ENCODE peak calls at places on chromosomes 6 and 20, in ten cellular contexts. K is heart right ventricle; B is A549; X is psoas muscle; T is neuronal stem cell; H is heart left ventricle; E is HCT116; I is lung; G is CD8-positive, alpha-beta T cell; S is CD4-positive, CD25-positive, alpha-beta regulatory T cell. Q is an unnamed sample.

GRCh38 chr20:34710568-34710839 is 6.4 kb downstream of the TP53INP2 start:
- DNase-seq in G (no peak), I (no peak), H (no peak), K (no peak), S (no peak), B (no peak), T (no peak), E (no peak), X (no peak), Q (no peak)

GRCh38 chr6:8131265-8131897 is 29.0 kb upstream of the EEF1E1 start:
- DNase-seq in X (no peak), S (peak), K (no peak), I (peak), H (no peak), E (peak), G (no peak), B (peak), T (peak), Q (peak)

GRCh38 chr6:168239374-168239773 is 80.2 kb downstream of the DACT2 start:
- DNase-seq in T (no peak), E (no peak), S (no peak), G (no peak), I (no peak), H (no peak), X (no peak), K (no peak), B (no peak), Q (peak)

GRCh38 chr20:24134930-24135329 is 146.4 kb upstream of the GGTLC1 start:
- DNase-seq in K (no peak), X (no peak), B (no peak), H (no peak), E (no peak), G (no peak), S (no peak), T (no peak), I (no peak), Q (no peak)

GRCh38 chr6:110331816-110332215 is 26.3 kb downstream of the METTL24 start:
- DNase-seq in I (no peak), K (no peak), X (no peak), T (no peak), B (no peak), H (peak), G (no peak), S (no peak), E (no peak), Q (no peak)

GRCh38 chr6:169160091-169160854 is 93.4 kb downstream of the THBS2 start:
- DNase-seq in S (no peak), B (no peak), K (no peak), X (no peak), T (no peak), I (peak), E (no peak), H (no peak), G (no peak), Q (no peak)

GRCh38 chr6:93592417-93592816 is 173.1 kb upstream of the EPHA7 start:
- DNase-seq in T (no peak), E (no peak), S (no peak), X (no peak), I (no peak), K (no peak), H (no peak), B (no peak), G (no peak), Q (no peak)

GRCh38 chr6:161498359-161498758 is 224.5 kb upstream of the AGPAT4 start:
- DNase-seq in B (peak), T (peak), X (no peak), S (no peak), K (no peak), H (peak), I (no peak), E (peak), G (no peak), Q (peak)

GRCh38 chr20:14303106-14303505 is 34.3 kb downstream of the FLRT3 start:
- DNase-seq in S (no peak), K (no peak), I (no peak), E (no peak), H (no peak), X (no peak), B (no peak), G (no peak), T (no peak), Q (peak)

GRCh38 chr20:44028868-44029847 is 114.5 kb downstream of the TOX2 start:
- DNase-seq in S (peak), X (no peak), H (no peak), B (no peak), T (no peak), G (no peak), K (no peak), E (no peak), I (no peak), Q (no peak)

GRCh38 chr20:38542994-38543906 is 37.7 kb upstream of the ADIG start:
- DNase-seq in X (no peak), T (no peak), B (no peak), E (no peak), K (no peak), H (no peak), S (no peak), G (no peak), I (no peak), Q (no peak)

GRCh38 chr6:14807130-14807529 is 438.7 kb upstream of the JARID2 start:
- DNase-seq in B (no peak), X (no peak), I (no peak), T (no peak), H (no peak), G (no peak), K (no peak), S (no peak), E (no peak), Q (no peak)

GRCh38 chr6:33834401-33835392 is 30.9 kb upstream of the MLN start:
- DNase-seq in H (no peak), K (no peak), S (no peak), E (no peak), I (no peak), T (no peak), X (peak), G (no peak), B (no peak), Q (no peak)

GRCh38 chr6:20696676-20697075 is 162.4 kb downstream of the CDKAL1 start:
- DNase-seq in X (no peak), G (no peak), H (no peak), K (no peak), T (no peak), E (no peak), S (no peak), B (no peak), I (no peak), Q (no peak)

GRCh38 chr20:20709858-20710257 is 2.6 kb downstream of the RALGAPA2 start:
- DNase-seq in E (no peak), G (no peak), K (no peak), T (no peak), I (no peak), X (no peak), S (no peak), B (no peak), H (no peak), Q (no peak)

GRCh38 chr6:27250955-27251671 is 3.6 kb downstream of the PRSS16 start:
- DNase-seq in E (peak), I (peak), K (peak), B (peak), T (peak), S (peak), H (no peak), G (peak), X (peak), Q (no peak)

GRCh38 chr20:53080969-53081871 is 109.1 kb downstream of the TSHZ2 start:
- DNase-seq in H (no peak), S (peak), K (no peak), E (no peak), X (no peak), B (peak), G (no peak), T (no peak), I (peak), Q (no peak)

GRCh38 chr6:7811441-7811840 is 85.5 kb downstream of the BMP6 start:
- DNase-seq in S (no peak), B (no peak), X (no peak), G (no peak), E (no peak), H (no peak), K (no peak), T (no peak), I (no peak), Q (no peak)

GRCh38 chr20:32035398-32035852 is 16.6 kb upstream of the HCK start:
- DNase-seq in H (no peak), K (no peak), E (no peak), G (no peak), S (no peak), X (no peak), T (no peak), B (no peak), I (no peak), Q (no peak)

GRCh38 chr6:130377371-130377770 is 11.6 kb downstream of the TMEM200A start:
- DNase-seq in B (no peak), G (no peak), S (no peak), E (no peak), K (no peak), H (no peak), X (no peak), I (no peak), T (no peak), Q (no peak)

GRCh38 chr6:35719830-35720733 is 16.8 kb upstream of the ARMC12 start:
- DNase-seq in H (peak), E (no peak), T (no peak), S (peak), K (peak), G (no peak), X (peak), I (no peak), B (no peak), Q (no peak)

GRCh38 chr6:155528982-155529453 is 73.4 kb upstream of the NOX3 start:
- DNase-seq in I (no peak), E (no peak), H (no peak), B (peak), X (no peak), S (no peak), K (no peak), G (no peak), T (no peak), Q (no peak)

GRCh38 chr6:170480045-170480714 is 72.9 kb downstream of the PSMB1 start:
- DNase-seq in E (no peak), H (peak), K (no peak), X (no peak), T (no peak), S (no peak), I (no peak), G (no peak), B (no peak), Q (peak)

GRCh38 chr6:122548281-122548680 is 61.9 kb upstream of the PKIB start:
- DNase-seq in S (no peak), I (no peak), G (no peak), X (no peak), B (no peak), E (no peak), H (no peak), T (no peak), K (no peak), Q (no peak)

GRCh38 chr6:33252758-33253157 is 18.9 kb downstream of the VPS52 start:
- DNase-seq in H (no peak), K (no peak), G (no peak), B (no peak), E (no peak), I (no peak), S (no peak), X (no peak), T (no peak), Q (no peak)

GRCh38 chr6:84411060-84411629 is 183.7 kb upstream of the CEP162 start:
- DNase-seq in T (no peak), E (no peak), S (no peak), G (no peak), B (peak), K (no peak), H (no peak), I (no peak), X (no peak), Q (no peak)

GRCh38 chr6:17281100-17281496 is at the start of gene RBM24:
- DNase-seq in E (peak), T (peak), I (peak), G (peak), B (peak), X (peak), H (peak), K (peak), S (peak), Q (peak)

GRCh38 chr6:50187212-50188055 is 137.7 kb upstream of the DEFB112 start:
- DNase-seq in H (no peak), B (no peak), S (no peak), E (no peak), X (no peak), I (no peak), G (no peak), T (peak), K (no peak), Q (no peak)

GRCh38 chr6:159134701-159135364 is 34.4 kb upstream of the FNDC1 start:
- DNase-seq in H (peak), E (peak), G (peak), X (peak), T (peak), I (peak), S (peak), B (peak), K (no peak), Q (peak)
- H3K4me3 ChIP-seq in H (no peak), E (peak), G (no peak), X (no peak), T (no peak), I (no peak), S (no peak), B (no peak), K (no peak), Q (no peak)

GRCh38 chr6:106518748-106519147 is 110.5 kb downstream of the RTN4IP1 start:
- DNase-seq in S (no peak), B (no peak), G (no peak), I (no peak), X (no peak), H (no peak), K (no peak), E (no peak), T (no peak), Q (no peak)
- H3K27ac ChIP-seq in S (peak), B (no peak), G (peak), I (peak), X (no peak), H (no peak), K (no peak), E (no peak), T (no peak), Q (no peak)

DNA sequence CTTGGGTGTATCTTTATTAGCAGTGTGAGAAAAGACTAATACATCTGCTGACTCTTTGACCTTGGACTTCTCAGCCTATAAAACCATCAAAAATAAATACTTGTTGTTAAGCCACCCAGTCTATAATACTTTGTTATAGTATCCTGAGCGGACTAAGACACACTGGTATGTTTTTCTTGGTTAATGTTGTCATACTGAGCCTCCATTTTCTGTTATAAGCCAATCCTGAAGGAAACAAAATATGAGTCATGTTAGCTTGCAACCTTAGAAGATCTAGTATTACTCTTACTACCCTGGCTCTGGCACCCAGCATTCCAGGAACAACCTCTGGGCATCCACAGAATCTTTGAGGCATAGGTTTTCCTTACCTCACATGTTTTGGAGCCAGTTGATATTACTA is 307.2 kb downstream of the FRK start:
- DNase-seq in H (no peak), K (no peak), B (no peak), E (no peak), S (no peak), G (no peak), I (no peak), T (no peak), X (no peak), Q (no peak)
- H3K4me3 ChIP-seq in H (no peak), K (no peak), B (no peak), E (no peak), S (no peak), G (no peak), I (no peak), T (no peak), X (no peak), Q (no peak)

GRCh38 chr6:41896280-41896679 is 1.1 kb upstream of the USP49 start:
- DNase-seq in G (no peak), H (no peak), X (no peak), T (no peak), E (no peak), B (no peak), I (no peak), S (no peak), K (no peak), Q (no peak)

GRCh38 chr6:41901882-41902519 is 6.8 kb upstream of the USP49 start:
- DNase-seq in K (no peak), G (peak), S (peak), E (no peak), I (no peak), X (no peak), T (no peak), B (peak), H (no peak), Q (peak)
- H3K27ac ChIP-seq in K (no peak), G (no peak), S (no peak), E (no peak), I (no peak), X (no peak), T (no peak), B (no peak), H (no peak), Q (no peak)

GRCh38 chr6:111872521-111873177 is 603 bp downstream of the FYN start:
- DNase-seq in G (peak), X (peak), B (no peak), K (peak), I (no peak), E (no peak), H (peak), S (peak), T (peak), Q (no peak)

GRCh38 chr6:111871207-111871606 is 2.0 kb downstream of the FYN start:
- DNase-seq in H (no peak), T (no peak), K (no peak), I (no peak), G (peak), E (no peak), X (no peak), B (no peak), S (peak), Q (no peak)

GRCh38 chr6:111870751-111871064 is 2.5 kb downstream of the FYN start:
- DNase-seq in T (no peak), K (no peak), B (no peak), H (no peak), E (no peak), G (no peak), S (no peak), X (no peak), I (no peak), Q (no peak)

GRCh38 chr6:111873178-111874029 is at the start of gene FYN:
- DNase-seq in B (peak), K (peak), E (peak), I (peak), S (peak), T (peak), G (peak), H (peak), X (peak), Q (peak)

GRCh38 chr6:111871725-111872520 is 1.3 kb downstream of the FYN start:
- DNase-seq in S (peak), G (peak), E (no peak), K (peak), H (peak), T (peak), I (no peak), X (no peak), B (no peak), Q (no peak)
- H3K4me3 ChIP-seq in S (peak), G (peak), E (peak), K (peak), H (peak), T (peak), I (peak), X (peak), B (peak), Q (peak)

DNA sequence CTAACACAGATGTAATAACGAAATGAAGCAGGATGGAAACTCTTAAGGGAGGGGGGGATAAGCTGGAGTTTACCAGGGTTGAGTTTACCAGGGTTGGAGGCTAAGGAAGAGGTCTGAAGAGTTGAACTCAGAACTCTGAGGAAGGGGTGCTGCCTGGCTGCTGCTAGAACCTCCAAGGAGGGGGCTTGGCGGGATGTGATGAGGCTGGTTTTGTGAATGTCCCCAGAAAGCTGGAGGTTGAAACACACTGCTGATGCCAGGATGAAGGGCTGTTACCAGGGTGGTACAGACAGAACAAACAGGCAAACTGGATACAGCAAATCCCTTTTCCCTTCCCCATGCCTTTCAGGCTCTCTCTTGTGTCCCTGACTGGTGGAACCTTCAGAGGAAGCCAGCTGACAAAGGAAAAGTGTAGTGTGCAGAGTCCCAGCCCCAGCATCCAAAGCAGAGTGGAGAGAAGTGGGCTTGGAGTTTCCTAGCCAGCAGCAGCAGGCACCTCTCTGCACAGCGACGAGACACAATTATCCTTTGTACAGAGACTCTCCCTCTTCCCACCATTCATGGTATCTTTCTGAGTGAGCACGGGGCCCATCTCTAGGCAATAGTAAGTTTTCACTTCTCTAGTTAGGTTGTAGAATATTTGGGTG is 23.7 kb downstream of the UBE2V1 start:
- DNase-seq in K (no peak), G (no peak), I (no peak), B (no peak), S (no peak), E (no peak), H (no peak), T (no peak), X (no peak), Q (no peak)
- H3K27ac ChIP-seq in K (no peak), G (no peak), I (no peak), B (no peak), S (no peak), E (no peak), H (peak), T (no peak), X (peak), Q (no peak)